ENCODE peak calls at places on chromosomes 5 and 9, in five cellular contexts. One of them, this sample, is unnamed.

GRCh38 chr5:177116631-177117373 is 16.8 kb upstream of the NSD1 start:
- DNase-seq in A549: no peak
- DNase-seq in dorsolateral prefrontal cortex: peak
- DNase-seq in WTC11: peak
- DNase-seq in body of pancreas: peak
- DNase-seq in this sample: peak

GRCh38 chr5:135477594-135477993 is 25.4 kb upstream of the TIFAB start:
- DNase-seq in A549: no peak
- DNase-seq in WTC11: no peak
- DNase-seq in dorsolateral prefrontal cortex: no peak
- DNase-seq in body of pancreas: no peak
- DNase-seq in this sample: no peak

GRCh38 chr5:159713773-159714172 is 202.5 kb upstream of the ADRA1B start:
- DNase-seq in A549: no peak
- DNase-seq in dorsolateral prefrontal cortex: no peak
- DNase-seq in body of pancreas: no peak
- DNase-seq in WTC11: no peak
- DNase-seq in this sample: no peak

GRCh38 chr5:119411935-119412623 is 40.2 kb upstream of the HSD17B4 start:
- DNase-seq in A549: peak
- DNase-seq in dorsolateral prefrontal cortex: peak
- DNase-seq in WTC11: peak
- DNase-seq in body of pancreas: peak
- DNase-seq in this sample: peak

GRCh38 chr5:1176473-1177391 is 24.7 kb upstream of the SLC6A19 start:
- DNase-seq in body of pancreas: no peak
- DNase-seq in dorsolateral prefrontal cortex: peak
- DNase-seq in A549: no peak
- DNase-seq in WTC11: peak
- DNase-seq in this sample: no peak

GRCh38 chr9:90037136-90037797 is 432.5 kb downstream of the GADD45G start:
- DNase-seq in dorsolateral prefrontal cortex: no peak
- DNase-seq in WTC11: no peak
- DNase-seq in body of pancreas: no peak
- DNase-seq in A549: no peak
- DNase-seq in this sample: no peak

GRCh38 chr9:136119259-136120118 is 814 bp upstream of the TMEM250 start:
- DNase-seq in body of pancreas: no peak
- DNase-seq in A549: peak
- DNase-seq in WTC11: peak
- DNase-seq in dorsolateral prefrontal cortex: no peak
- DNase-seq in this sample: peak

GRCh38 chr5:135487839-135488514 is 35.8 kb upstream of the TIFAB start:
- DNase-seq in WTC11: no peak
- DNase-seq in A549: no peak
- DNase-seq in dorsolateral prefrontal cortex: no peak
- DNase-seq in body of pancreas: no peak
- DNase-seq in this sample: no peak

GRCh38 chr5:93915142-93915553 is 173.7 kb upstream of the POU5F2 start:
- DNase-seq in A549: peak
- DNase-seq in body of pancreas: no peak
- DNase-seq in dorsolateral prefrontal cortex: no peak
- DNase-seq in WTC11: no peak
- DNase-seq in this sample: peak

GRCh38 chr9:97811534-97812246 is 41.3 kb upstream of the FOXE1 start:
- DNase-seq in WTC11: no peak
- DNase-seq in body of pancreas: no peak
- DNase-seq in A549: no peak
- DNase-seq in dorsolateral prefrontal cortex: no peak
- DNase-seq in this sample: peak

GRCh38 chr9:131656356-131657030 is 83.4 kb downstream of the RAPGEF1 start:
- DNase-seq in body of pancreas: peak
- DNase-seq in A549: no peak
- DNase-seq in dorsolateral prefrontal cortex: peak
- DNase-seq in WTC11: no peak
- DNase-seq in this sample: no peak

DNA sequence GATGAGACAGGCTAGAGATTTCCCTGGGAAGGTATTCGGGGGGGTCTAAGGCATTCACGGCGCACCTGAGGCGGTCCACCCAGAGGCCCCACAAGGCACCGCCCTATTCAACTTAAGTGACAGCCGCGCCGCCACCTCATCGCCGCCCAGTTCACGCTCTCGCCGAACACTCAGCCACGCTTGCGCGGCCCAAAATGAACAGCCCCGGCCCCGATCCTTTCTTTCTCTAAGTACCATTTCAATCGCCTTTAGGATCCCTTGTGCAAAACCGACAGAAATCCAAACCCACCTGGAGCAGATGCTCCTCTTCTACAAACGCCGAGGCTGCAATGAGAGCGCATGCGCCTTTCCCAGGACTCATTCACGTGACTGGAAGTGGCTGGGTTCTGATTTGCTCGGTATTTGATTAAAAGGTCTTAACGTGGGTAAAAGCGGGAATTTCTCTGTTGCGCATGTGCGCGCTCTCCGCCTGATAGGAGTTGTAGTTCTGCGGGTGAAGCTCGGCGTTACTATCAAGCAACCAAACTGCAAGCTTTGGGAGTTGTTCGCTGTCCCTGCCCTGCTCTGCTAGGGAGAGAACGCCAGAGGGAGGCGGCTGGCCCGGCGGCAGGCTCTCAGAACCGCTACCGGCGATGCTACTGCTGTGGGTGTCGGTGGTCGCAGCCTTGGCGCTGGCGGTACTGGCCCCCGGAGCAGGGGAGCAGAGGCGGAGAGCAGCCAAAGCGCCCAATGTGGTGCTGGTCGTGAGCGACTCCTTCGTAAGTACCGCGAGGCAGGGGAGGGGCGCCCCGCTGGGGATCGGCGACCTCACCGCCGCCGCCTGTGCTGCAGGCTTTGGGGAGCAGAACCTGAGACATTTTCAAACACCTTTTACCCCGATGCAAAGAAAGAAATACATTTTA is at the start of the genes ARSK and SKIC3:
- DNase-seq in A549: peak
- DNase-seq in body of pancreas: peak
- DNase-seq in WTC11: peak
- DNase-seq in dorsolateral prefrontal cortex: peak
- DNase-seq in this sample: peak
- TF ChIP-seq CTCF in A549: no peak
- TF ChIP-seq CTCF in body of pancreas: peak
- TF ChIP-seq CTCF in WTC11: no peak
- TF ChIP-seq CTCF in dorsolateral prefrontal cortex: peak
- TF ChIP-seq CTCF in this sample: peak

GRCh38 chr5:55227738-55228430 is 769 bp upstream of the MCIDAS start:
- DNase-seq in dorsolateral prefrontal cortex: no peak
- DNase-seq in body of pancreas: no peak
- DNase-seq in WTC11: no peak
- DNase-seq in A549: no peak
- DNase-seq in this sample: no peak

GRCh38 chr5:55223988-55224240 is 3.2 kb downstream of the MCIDAS start:
- DNase-seq in A549: no peak
- DNase-seq in dorsolateral prefrontal cortex: no peak
- DNase-seq in WTC11: no peak
- DNase-seq in body of pancreas: no peak
- DNase-seq in this sample: no peak

GRCh38 chr5:55225346-55225745 is 1.8 kb downstream of the MCIDAS start:
- DNase-seq in WTC11: no peak
- DNase-seq in A549: no peak
- DNase-seq in body of pancreas: no peak
- DNase-seq in dorsolateral prefrontal cortex: no peak
- DNase-seq in this sample: no peak

GRCh38 chr5:55226934-55227737 is at the start of gene MCIDAS:
- DNase-seq in A549: peak
- DNase-seq in WTC11: peak
- DNase-seq in dorsolateral prefrontal cortex: no peak
- DNase-seq in body of pancreas: peak
- DNase-seq in this sample: no peak

DNA sequence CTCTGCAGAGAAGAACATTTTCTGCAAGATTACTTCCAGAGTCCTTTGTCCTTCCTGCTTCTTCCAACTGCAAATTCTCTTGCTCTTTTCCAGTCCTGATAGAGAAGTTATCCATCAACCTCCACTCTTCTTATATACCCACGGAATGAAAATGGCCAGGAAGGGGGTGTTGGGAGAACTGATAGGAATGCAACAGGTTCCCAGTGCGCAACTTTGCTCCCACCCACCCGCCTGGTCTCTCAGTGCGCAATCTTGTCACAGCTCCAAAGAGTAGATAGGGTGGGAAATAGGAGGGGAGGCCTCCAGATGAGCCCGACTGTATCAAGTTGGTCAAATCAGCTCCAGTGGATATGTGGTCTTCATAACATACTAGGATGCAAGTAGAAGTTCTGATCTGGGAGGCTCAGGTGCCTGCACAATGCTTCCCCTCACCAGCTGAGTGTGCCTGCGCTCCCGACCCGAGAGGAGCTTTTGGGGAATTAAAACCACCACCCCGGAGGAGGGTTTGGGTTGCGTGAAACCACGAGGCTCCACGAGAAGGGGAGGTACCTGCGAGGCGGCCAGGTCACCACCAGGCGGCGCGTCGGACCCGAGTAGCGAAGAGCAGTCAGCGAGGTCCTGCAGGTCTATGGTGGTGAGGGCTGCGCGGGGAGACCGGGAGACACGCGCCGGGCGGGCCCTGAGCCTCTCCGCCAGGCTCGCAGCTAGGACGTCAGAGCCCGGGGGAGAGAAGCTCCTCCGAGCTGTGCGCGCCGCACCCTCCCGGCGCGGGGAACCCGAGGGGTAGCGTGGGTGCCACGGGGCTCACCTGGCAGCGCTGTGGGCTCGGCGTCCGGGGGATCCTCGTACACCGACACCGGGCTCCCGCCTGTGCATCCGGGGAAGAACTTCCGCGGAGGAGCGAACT is 835 bp downstream of the MCIDAS start:
- DNase-seq in WTC11: peak
- DNase-seq in A549: peak
- DNase-seq in body of pancreas: peak
- DNase-seq in dorsolateral prefrontal cortex: peak
- DNase-seq in this sample: peak
- TF ChIP-seq CTCF in WTC11: peak
- TF ChIP-seq CTCF in A549: peak
- TF ChIP-seq CTCF in body of pancreas: peak
- TF ChIP-seq CTCF in dorsolateral prefrontal cortex: peak
- TF ChIP-seq CTCF in this sample: peak

DNA sequence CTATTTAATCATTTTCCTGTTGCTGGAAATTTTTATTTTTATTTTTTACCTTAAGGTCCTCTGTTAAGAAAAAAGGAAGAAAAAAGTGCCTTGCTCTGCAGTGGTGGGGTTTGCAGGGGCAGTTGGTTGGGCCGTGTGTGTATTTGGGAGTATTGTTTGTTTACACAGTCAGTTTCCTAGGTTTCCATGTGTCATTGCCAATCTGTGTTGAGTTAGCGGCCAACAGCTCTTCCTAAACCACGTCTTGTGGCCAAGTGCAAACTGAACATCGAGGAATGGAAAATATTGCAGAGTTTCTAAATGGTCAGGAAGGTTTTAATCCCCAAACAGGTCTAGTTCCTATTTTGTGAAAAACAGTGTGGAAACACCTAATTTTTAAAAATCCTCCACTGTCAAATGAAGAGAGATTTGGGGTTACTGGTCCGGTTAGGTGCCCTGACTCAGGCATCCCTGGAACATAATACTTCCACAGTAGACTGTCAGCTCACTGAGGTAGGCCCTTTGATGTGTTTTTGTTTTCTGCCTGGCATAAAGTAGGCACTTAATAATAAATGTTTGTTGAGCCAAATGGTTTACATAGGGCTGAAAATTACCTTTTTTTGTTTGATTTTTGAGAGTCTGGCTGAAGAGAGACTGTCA is 37.0 kb downstream of the MAMDC2 start:
- DNase-seq in dorsolateral prefrontal cortex: no peak
- DNase-seq in A549: peak
- DNase-seq in WTC11: no peak
- DNase-seq in body of pancreas: peak
- DNase-seq in this sample: peak
- TF ChIP-seq CTCF in dorsolateral prefrontal cortex: no peak
- TF ChIP-seq CTCF in A549: no peak
- TF ChIP-seq CTCF in WTC11: no peak
- TF ChIP-seq CTCF in body of pancreas: no peak
- TF ChIP-seq CTCF in this sample: no peak

GRCh38 chr5:45697211-45697610 is 1.0 kb upstream of the HCN1 start:
- DNase-seq in dorsolateral prefrontal cortex: no peak
- DNase-seq in WTC11: no peak
- DNase-seq in A549: no peak
- DNase-seq in body of pancreas: no peak
- DNase-seq in this sample: no peak

GRCh38 chr5:45695011-45695667 is 1.0 kb downstream of the HCN1 start:
- DNase-seq in A549: no peak
- DNase-seq in dorsolateral prefrontal cortex: no peak
- DNase-seq in body of pancreas: peak
- DNase-seq in WTC11: peak
- DNase-seq in this sample: no peak

GRCh38 chr5:45694255-45694834 is 1.8 kb downstream of the HCN1 start:
- DNase-seq in WTC11: no peak
- DNase-seq in dorsolateral prefrontal cortex: no peak
- DNase-seq in A549: no peak
- DNase-seq in body of pancreas: no peak
- DNase-seq in this sample: no peak

GRCh38 chr5:45695680-45696093 is 493 bp downstream of the HCN1 start:
- DNase-seq in dorsolateral prefrontal cortex: no peak
- DNase-seq in body of pancreas: no peak
- DNase-seq in WTC11: peak
- DNase-seq in A549: no peak
- DNase-seq in this sample: no peak

GRCh38 chr5:45696206-45696836 is at the start of gene HCN1:
- DNase-seq in dorsolateral prefrontal cortex: peak
- DNase-seq in WTC11: peak
- DNase-seq in A549: peak
- DNase-seq in body of pancreas: peak
- DNase-seq in this sample: no peak
- TF ChIP-seq CTCF in dorsolateral prefrontal cortex: peak
- TF ChIP-seq CTCF in WTC11: peak
- TF ChIP-seq CTCF in A549: peak
- TF ChIP-seq CTCF in body of pancreas: peak
- TF ChIP-seq CTCF in this sample: peak

DNA sequence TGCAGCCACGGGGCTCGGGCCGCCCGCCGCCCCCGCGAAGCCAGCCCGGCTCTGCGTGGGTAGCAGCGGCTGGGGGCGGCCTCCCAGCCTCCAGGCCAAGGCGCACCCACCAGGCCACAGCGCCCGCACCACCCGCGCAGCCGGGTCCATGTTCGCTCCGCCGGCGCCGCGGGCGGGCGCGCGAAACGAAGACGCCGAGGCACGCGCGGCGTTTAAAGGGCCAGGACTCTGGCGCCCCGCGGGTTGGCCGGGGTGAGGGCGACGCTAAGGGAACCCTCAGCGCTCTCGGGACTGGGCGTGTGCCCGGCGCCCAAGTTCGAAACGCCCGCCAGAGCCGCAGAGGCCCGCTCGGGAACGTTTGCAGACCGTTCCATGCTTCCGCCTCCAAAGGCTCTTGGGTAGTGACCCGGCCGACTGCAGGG is at the start of gene PTGES2:
- DNase-seq in WTC11: peak
- DNase-seq in dorsolateral prefrontal cortex: peak
- DNase-seq in body of pancreas: peak
- DNase-seq in A549: peak
- DNase-seq in this sample: peak
- TF ChIP-seq CTCF in WTC11: no peak
- TF ChIP-seq CTCF in dorsolateral prefrontal cortex: peak
- TF ChIP-seq CTCF in body of pancreas: no peak
- TF ChIP-seq CTCF in A549: no peak
- TF ChIP-seq CTCF in this sample: no peak

GRCh38 chr9:112762726-112763518 is 12.4 kb downstream of the SNX30 start:
- DNase-seq in A549: no peak
- DNase-seq in body of pancreas: no peak
- DNase-seq in dorsolateral prefrontal cortex: no peak
- DNase-seq in WTC11: no peak
- DNase-seq in this sample: no peak
- TF ChIP-seq CTCF in A549: no peak
- TF ChIP-seq CTCF in body of pancreas: no peak
- TF ChIP-seq CTCF in dorsolateral prefrontal cortex: no peak
- TF ChIP-seq CTCF in WTC11: no peak
- TF ChIP-seq CTCF in this sample: peak

This sample was measured in HFFc6.